ENCODE peak calls at places on chromosomes 6 and 20, in six cellular contexts. One of them, this sample, is unnamed.

GRCh38 chr6:751765-752164 is 58.8 kb upstream of the EXOC2 start:
- DNase-seq in HCT116: no peak
- DNase-seq in GM12878: no peak
- DNase-seq in HepG2: no peak
- DNase-seq in SK-N-SH: no peak
- DNase-seq in H1: no peak
- DNase-seq in this sample: no peak

GRCh38 chr6:161226005-161226964 is 47.6 kb downstream of the AGPAT4 start:
- DNase-seq in HCT116: no peak
- DNase-seq in GM12878: no peak
- DNase-seq in HepG2: no peak
- DNase-seq in SK-N-SH: no peak
- DNase-seq in H1: no peak
- DNase-seq in this sample: no peak

GRCh38 chr6:34484899-34485298 is 19.0 kb downstream of the PACSIN1 start:
- DNase-seq in HCT116: peak; percentile 28
- DNase-seq in GM12878: peak; percentile 8
- DNase-seq in HepG2: no peak
- DNase-seq in SK-N-SH: no peak
- DNase-seq in H1: no peak
- DNase-seq in this sample: no peak

GRCh38 chr6:118935331-118935668 is 341 bp upstream of the MCM9 start:
- DNase-seq in HCT116: no peak
- DNase-seq in GM12878: no peak
- DNase-seq in HepG2: no peak
- DNase-seq in SK-N-SH: no peak
- DNase-seq in H1: no peak
- DNase-seq in this sample: no peak

GRCh38 chr6:44499609-44500008 is 112.1 kb downstream of the CDC5L start:
- DNase-seq in HCT116: no peak
- DNase-seq in GM12878: no peak
- DNase-seq in HepG2: no peak
- DNase-seq in SK-N-SH: no peak
- DNase-seq in H1: no peak
- DNase-seq in this sample: no peak

GRCh38 chr6:160031442-160031841 is 62.6 kb downstream of the IGF2R start:
- DNase-seq in HCT116: no peak
- DNase-seq in GM12878: no peak
- DNase-seq in HepG2: no peak
- DNase-seq in SK-N-SH: no peak
- DNase-seq in H1: no peak
- DNase-seq in this sample: no peak

GRCh38 chr20:43904195-43904594 is 10.5 kb upstream of the TOX2 start:
- DNase-seq in HCT116: no peak
- DNase-seq in GM12878: no peak
- DNase-seq in HepG2: peak; percentile 77
- DNase-seq in SK-N-SH: peak; percentile 59
- DNase-seq in H1: no peak
- DNase-seq in this sample: no peak

GRCh38 chr20:49207071-49207470 is 12.1 kb upstream of the DDX27 start:
- DNase-seq in HCT116: no peak
- DNase-seq in GM12878: no peak
- DNase-seq in HepG2: peak; percentile 76
- DNase-seq in SK-N-SH: no peak
- DNase-seq in H1: peak; percentile 25
- DNase-seq in this sample: no peak

GRCh38 chr6:346389-347030 is 45.0 kb upstream of the IRF4 start:
- DNase-seq in HCT116: no peak
- DNase-seq in GM12878: no peak
- DNase-seq in HepG2: no peak
- DNase-seq in SK-N-SH: no peak
- DNase-seq in H1: no peak
- DNase-seq in this sample: no peak

GRCh38 chr6:89818977-89819335 is 638 bp downstream of the MDN1 start:
- DNase-seq in HCT116: no peak
- DNase-seq in GM12878: no peak
- DNase-seq in HepG2: peak; percentile 43
- DNase-seq in SK-N-SH: no peak
- DNase-seq in H1: no peak
- DNase-seq in this sample: no peak

GRCh38 chr6:146785001-146785585 is 186.3 kb downstream of the ADGB start:
- DNase-seq in HCT116: peak; percentile 56
- DNase-seq in GM12878: no peak
- DNase-seq in HepG2: peak; percentile 36
- DNase-seq in SK-N-SH: peak; percentile 40
- DNase-seq in H1: no peak
- DNase-seq in this sample: peak; percentile 50

GRCh38 chr6:146891615-146892265 is 293.0 kb downstream of the ADGB start:
- DNase-seq in HCT116: no peak
- DNase-seq in GM12878: no peak
- DNase-seq in HepG2: no peak
- DNase-seq in SK-N-SH: no peak
- DNase-seq in H1: no peak
- DNase-seq in this sample: no peak

GRCh38 chr6:116096979-116097816 is 3.5 kb upstream of the NT5DC1 start:
- DNase-seq in HCT116: no peak
- DNase-seq in GM12878: no peak
- DNase-seq in HepG2: no peak
- DNase-seq in SK-N-SH: peak; percentile 16
- DNase-seq in H1: no peak
- DNase-seq in this sample: no peak

GRCh38 chr20:57704245-57704644 is 5.6 kb downstream of the PMEPA1 start:
- DNase-seq in HCT116: no peak
- DNase-seq in GM12878: no peak
- DNase-seq in HepG2: no peak
- DNase-seq in SK-N-SH: no peak
- DNase-seq in H1: no peak
- DNase-seq in this sample: no peak

GRCh38 chr6:12208190-12208589 is 82.0 kb upstream of the EDN1 start:
- DNase-seq in HCT116: no peak
- DNase-seq in GM12878: no peak
- DNase-seq in HepG2: no peak
- DNase-seq in SK-N-SH: no peak
- DNase-seq in H1: no peak
- DNase-seq in this sample: no peak

GRCh38 chr20:58712823-58713731 is 20.5 kb downstream of the NPEPL1 start:
- DNase-seq in HCT116: no peak
- DNase-seq in GM12878: no peak
- DNase-seq in HepG2: no peak
- DNase-seq in SK-N-SH: peak; percentile 19
- DNase-seq in H1: no peak
- DNase-seq in this sample: no peak

GRCh38 chr6:7143161-7143974 is 35.6 kb downstream of the RREB1 start:
- DNase-seq in HCT116: no peak
- DNase-seq in GM12878: no peak
- DNase-seq in HepG2: peak; percentile 66
- DNase-seq in SK-N-SH: no peak
- DNase-seq in H1: no peak
- DNase-seq in this sample: no peak

GRCh38 chr6:21679761-21680265 is 86.3 kb downstream of the SOX4 start:
- DNase-seq in HCT116: no peak
- DNase-seq in GM12878: no peak
- DNase-seq in HepG2: no peak
- DNase-seq in SK-N-SH: no peak
- DNase-seq in H1: no peak
- DNase-seq in this sample: no peak

GRCh38 chr6:50850223-50850751 is 31.6 kb downstream of the TFAP2B start:
- DNase-seq in HCT116: no peak
- DNase-seq in GM12878: no peak
- DNase-seq in HepG2: no peak
- DNase-seq in SK-N-SH: peak; percentile 93
- DNase-seq in H1: no peak
- DNase-seq in this sample: peak; percentile 51

GRCh38 chr20:38167851-38168760 is 3.0 kb upstream of the TGM2 start:
- DNase-seq in HCT116: no peak
- DNase-seq in GM12878: no peak
- DNase-seq in HepG2: peak; percentile 92
- DNase-seq in SK-N-SH: no peak
- DNase-seq in H1: no peak
- DNase-seq in this sample: no peak
- TF ChIP-seq JUND in HCT116: no peak
- TF ChIP-seq JUND in GM12878: no peak
- TF ChIP-seq JUND in HepG2: peak; percentile 74
- TF ChIP-seq JUND in SK-N-SH: peak; percentile 81
- TF ChIP-seq JUND in H1: no peak
- TF ChIP-seq JUND in this sample: no peak

GRCh38 chr6:9208956-9209355 is 773.6 kb upstream of the SLC35B3 start:
- DNase-seq in HCT116: no peak
- DNase-seq in GM12878: no peak
- DNase-seq in HepG2: no peak
- DNase-seq in SK-N-SH: no peak
- DNase-seq in H1: no peak
- DNase-seq in this sample: peak; percentile 7

GRCh38 chr6:9200712-9201111 is 765.4 kb upstream of the SLC35B3 start:
- DNase-seq in HCT116: no peak
- DNase-seq in GM12878: no peak
- DNase-seq in HepG2: no peak
- DNase-seq in SK-N-SH: no peak
- DNase-seq in H1: no peak
- DNase-seq in this sample: no peak

GRCh38 chr6:9204171-9204570 is 768.8 kb upstream of the SLC35B3 start:
- DNase-seq in HCT116: peak; percentile 56
- DNase-seq in GM12878: no peak
- DNase-seq in HepG2: no peak
- DNase-seq in SK-N-SH: no peak
- DNase-seq in H1: no peak
- DNase-seq in this sample: peak; percentile 32

DNA sequence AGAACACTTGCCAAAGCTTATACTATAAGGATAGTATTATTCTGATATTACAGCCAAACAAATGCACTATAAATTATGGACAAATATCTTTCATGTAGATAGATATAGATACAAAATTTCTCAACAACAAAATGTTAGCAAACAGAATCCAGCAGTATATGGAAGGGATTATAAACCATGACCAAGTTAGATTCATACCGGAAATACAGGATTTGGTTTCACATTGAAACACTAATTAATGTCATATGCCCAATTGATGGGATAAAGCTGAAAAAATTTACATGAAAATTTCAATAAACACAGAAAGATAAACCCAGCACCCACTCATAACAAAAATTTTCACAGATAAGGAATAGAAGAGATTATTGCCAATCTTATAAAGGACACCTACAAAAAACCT is 770.3 kb upstream of the SLC35B3 start:
- DNase-seq in HCT116: no peak
- DNase-seq in GM12878: no peak
- DNase-seq in HepG2: no peak
- DNase-seq in SK-N-SH: no peak
- DNase-seq in H1: no peak
- DNase-seq in this sample: no peak
- TF ChIP-seq JUND in HCT116: no peak
- TF ChIP-seq JUND in GM12878: no peak
- TF ChIP-seq JUND in HepG2: no peak
- TF ChIP-seq JUND in SK-N-SH: no peak
- TF ChIP-seq JUND in H1: no peak
- TF ChIP-seq JUND in this sample: no peak

GRCh38 chr20:12970372-12970821 is 38.4 kb upstream of the SPTLC3 start:
- DNase-seq in HCT116: no peak
- DNase-seq in GM12878: no peak
- DNase-seq in HepG2: peak; percentile 74
- DNase-seq in SK-N-SH: no peak
- DNase-seq in H1: no peak
- DNase-seq in this sample: peak; percentile 63
- TF ChIP-seq JUND in HCT116: no peak
- TF ChIP-seq JUND in GM12878: no peak
- TF ChIP-seq JUND in HepG2: no peak
- TF ChIP-seq JUND in SK-N-SH: no peak
- TF ChIP-seq JUND in H1: no peak
- TF ChIP-seq JUND in this sample: no peak

GRCh38 chr6:137025786-137026730 is 18.7 kb downstream of the IL20RA start:
- DNase-seq in HCT116: no peak
- DNase-seq in GM12878: peak; percentile 56
- DNase-seq in HepG2: no peak
- DNase-seq in SK-N-SH: no peak
- DNase-seq in H1: no peak
- DNase-seq in this sample: peak; percentile 90
- TF ChIP-seq JUND in HCT116: no peak
- TF ChIP-seq JUND in GM12878: peak; percentile 61
- TF ChIP-seq JUND in HepG2: no peak
- TF ChIP-seq JUND in SK-N-SH: no peak
- TF ChIP-seq JUND in H1: no peak
- TF ChIP-seq JUND in this sample: no peak

GRCh38 chr6:157238346-157238745 is 85.0 kb downstream of the TMEM242 start:
- DNase-seq in HCT116: no peak
- DNase-seq in GM12878: no peak
- DNase-seq in HepG2: no peak
- DNase-seq in SK-N-SH: no peak
- DNase-seq in H1: no peak
- DNase-seq in this sample: no peak

GRCh38 chr6:157233686-157234085 is 89.6 kb downstream of the TMEM242 start:
- DNase-seq in HCT116: no peak
- DNase-seq in GM12878: no peak
- DNase-seq in HepG2: no peak
- DNase-seq in SK-N-SH: no peak
- DNase-seq in H1: no peak
- DNase-seq in this sample: no peak

GRCh38 chr6:157236040-157236725 is 87.1 kb downstream of the TMEM242 start:
- DNase-seq in HCT116: no peak
- DNase-seq in GM12878: no peak
- DNase-seq in HepG2: no peak
- DNase-seq in SK-N-SH: no peak
- DNase-seq in H1: no peak
- DNase-seq in this sample: no peak

GRCh38 chr6:157233156-157233555 is 90.2 kb downstream of the TMEM242 start:
- DNase-seq in HCT116: no peak
- DNase-seq in GM12878: no peak
- DNase-seq in HepG2: no peak
- DNase-seq in SK-N-SH: no peak
- DNase-seq in H1: no peak
- DNase-seq in this sample: no peak

GRCh38 chr6:157235600-157236039 is 87.7 kb downstream of the TMEM242 start:
- DNase-seq in HCT116: no peak
- DNase-seq in GM12878: no peak
- DNase-seq in HepG2: peak; percentile 45
- DNase-seq in SK-N-SH: no peak
- DNase-seq in H1: peak; percentile 57
- DNase-seq in this sample: no peak
- TF ChIP-seq JUND in HCT116: no peak
- TF ChIP-seq JUND in GM12878: no peak
- TF ChIP-seq JUND in HepG2: no peak
- TF ChIP-seq JUND in SK-N-SH: no peak
- TF ChIP-seq JUND in H1: no peak
- TF ChIP-seq JUND in this sample: no peak

DNA sequence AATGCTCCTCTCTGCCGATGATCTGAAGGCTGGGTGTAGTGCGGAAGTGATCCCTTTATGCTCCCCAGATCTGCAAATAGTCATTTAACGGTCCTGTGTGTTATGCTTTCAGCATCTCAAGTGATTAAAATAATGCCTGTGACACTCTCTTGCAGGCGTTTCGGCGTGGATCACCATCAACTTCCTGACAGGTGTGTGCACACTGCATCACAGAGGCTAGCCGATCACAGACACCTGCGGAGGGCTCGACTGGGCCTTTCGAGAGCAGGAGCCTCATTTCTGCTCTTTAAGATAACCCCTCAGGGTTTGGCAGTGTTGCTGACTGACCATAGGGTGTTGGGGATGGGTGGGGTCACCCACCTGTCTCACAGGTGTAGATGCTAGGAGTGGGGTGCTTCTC is 20.0 kb downstream of the ENTPD6 start:
- DNase-seq in HCT116: no peak
- DNase-seq in GM12878: no peak
- DNase-seq in HepG2: no peak
- DNase-seq in SK-N-SH: no peak
- DNase-seq in H1: no peak
- DNase-seq in this sample: no peak
- TF ChIP-seq JUND in HCT116: no peak
- TF ChIP-seq JUND in GM12878: no peak
- TF ChIP-seq JUND in HepG2: no peak
- TF ChIP-seq JUND in SK-N-SH: no peak
- TF ChIP-seq JUND in H1: no peak
- TF ChIP-seq JUND in this sample: no peak

This sample was measured in T47D.